ENCODE peak calls at places on chromosomes 5 and 9, in eight cellular contexts. One of them, this sample, is unnamed.

GRCh38 chr9:92097997-92098482 is 17.2 kb downstream of the SPTLC1 start:
- DNase-seq in colonic mucosa: peak; percentile 91
- DNase-seq in heart right ventricle: peak; percentile 77
- DNase-seq in psoas muscle: peak; percentile 66
- DNase-seq in right cardiac atrium: peak; percentile 80
- DNase-seq in heart left ventricle: peak; percentile 71
- DNase-seq in CD4-positive, alpha-beta memory T cell: peak; percentile 48
- DNase-seq in Caco-2: peak; percentile 96
- DNase-seq in this sample: peak; percentile 94

GRCh38 chr5:180689071-180689694 is 39.8 kb upstream of the FLT4 start:
- DNase-seq in colonic mucosa: no peak
- DNase-seq in heart right ventricle: no peak
- DNase-seq in psoas muscle: no peak
- DNase-seq in right cardiac atrium: no peak
- DNase-seq in heart left ventricle: no peak
- DNase-seq in CD4-positive, alpha-beta memory T cell: peak; percentile 59
- DNase-seq in Caco-2: no peak
- DNase-seq in this sample: peak; percentile 27

GRCh38 chr9:121499177-121499426 is 542 bp downstream of the GGTA1 start:
- DNase-seq in colonic mucosa: no peak
- DNase-seq in heart right ventricle: no peak
- DNase-seq in psoas muscle: no peak
- DNase-seq in right cardiac atrium: no peak
- DNase-seq in heart left ventricle: no peak
- DNase-seq in CD4-positive, alpha-beta memory T cell: no peak
- DNase-seq in Caco-2: no peak
- DNase-seq in this sample: no peak

GRCh38 chr9:111851536-111851935 is 45.1 kb upstream of the UGCG start:
- DNase-seq in colonic mucosa: no peak
- DNase-seq in heart right ventricle: no peak
- DNase-seq in psoas muscle: no peak
- DNase-seq in right cardiac atrium: no peak
- DNase-seq in heart left ventricle: no peak
- DNase-seq in CD4-positive, alpha-beta memory T cell: no peak
- DNase-seq in Caco-2: peak; percentile 82
- DNase-seq in this sample: no peak

GRCh38 chr9:121861501-121862180 is 210.2 kb downstream of the DAB2IP start:
- DNase-seq in colonic mucosa: peak; percentile 36
- DNase-seq in heart right ventricle: peak; percentile 49
- DNase-seq in psoas muscle: peak; percentile 57
- DNase-seq in right cardiac atrium: peak; percentile 24
- DNase-seq in heart left ventricle: peak; percentile 38
- DNase-seq in CD4-positive, alpha-beta memory T cell: no peak
- DNase-seq in Caco-2: peak; percentile 68
- DNase-seq in this sample: peak; percentile 52

GRCh38 chr9:90219548-90220118 is 423.0 kb downstream of the DIRAS2 start:
- DNase-seq in colonic mucosa: peak; percentile 52
- DNase-seq in heart right ventricle: peak; percentile 20
- DNase-seq in psoas muscle: no peak
- DNase-seq in right cardiac atrium: peak; percentile 17
- DNase-seq in heart left ventricle: no peak
- DNase-seq in CD4-positive, alpha-beta memory T cell: no peak
- DNase-seq in Caco-2: no peak
- DNase-seq in this sample: peak; percentile 71

GRCh38 chr5:92560698-92561361 is 1020.2 kb downstream of the NR2F1-AS1 start:
- DNase-seq in colonic mucosa: no peak
- DNase-seq in heart right ventricle: no peak
- DNase-seq in psoas muscle: no peak
- DNase-seq in right cardiac atrium: no peak
- DNase-seq in heart left ventricle: no peak
- DNase-seq in CD4-positive, alpha-beta memory T cell: no peak
- DNase-seq in Caco-2: no peak
- DNase-seq in this sample: no peak

GRCh38 chr5:132687995-132688394 is 14.2 kb downstream of the IL4 start:
- DNase-seq in colonic mucosa: no peak
- DNase-seq in heart right ventricle: no peak
- DNase-seq in psoas muscle: no peak
- DNase-seq in right cardiac atrium: no peak
- DNase-seq in heart left ventricle: no peak
- DNase-seq in CD4-positive, alpha-beta memory T cell: peak; percentile 77
- DNase-seq in Caco-2: no peak
- DNase-seq in this sample: no peak

GRCh38 chr9:98185611-98186171 is 6.7 kb downstream of the CORO2A start:
- DNase-seq in colonic mucosa: no peak
- DNase-seq in heart right ventricle: no peak
- DNase-seq in psoas muscle: no peak
- DNase-seq in right cardiac atrium: no peak
- DNase-seq in heart left ventricle: no peak
- DNase-seq in CD4-positive, alpha-beta memory T cell: no peak
- DNase-seq in Caco-2: no peak
- DNase-seq in this sample: no peak

GRCh38 chr5:68924490-68925145 is 169.2 kb upstream of the SLC30A5 start:
- DNase-seq in colonic mucosa: no peak
- DNase-seq in heart right ventricle: no peak
- DNase-seq in psoas muscle: no peak
- DNase-seq in right cardiac atrium: peak; percentile 42
- DNase-seq in heart left ventricle: no peak
- DNase-seq in CD4-positive, alpha-beta memory T cell: no peak
- DNase-seq in Caco-2: no peak
- DNase-seq in this sample: no peak

GRCh38 chr9:114968710-114969109 is 38.3 kb upstream of the TNFSF8 start:
- DNase-seq in colonic mucosa: no peak
- DNase-seq in heart right ventricle: no peak
- DNase-seq in psoas muscle: no peak
- DNase-seq in right cardiac atrium: no peak
- DNase-seq in heart left ventricle: no peak
- DNase-seq in CD4-positive, alpha-beta memory T cell: peak; percentile 44
- DNase-seq in Caco-2: no peak
- DNase-seq in this sample: no peak

GRCh38 chr5:177419045-177419444 is 7.4 kb upstream of the GRK6 start:
- DNase-seq in colonic mucosa: no peak
- DNase-seq in heart right ventricle: no peak
- DNase-seq in psoas muscle: no peak
- DNase-seq in right cardiac atrium: no peak
- DNase-seq in heart left ventricle: no peak
- DNase-seq in CD4-positive, alpha-beta memory T cell: no peak
- DNase-seq in Caco-2: no peak
- DNase-seq in this sample: no peak

GRCh38 chr5:141494761-141495455 is 6.0 kb downstream of the PCDHGC5 start:
- DNase-seq in colonic mucosa: no peak
- DNase-seq in heart right ventricle: no peak
- DNase-seq in psoas muscle: no peak
- DNase-seq in right cardiac atrium: no peak
- DNase-seq in heart left ventricle: no peak
- DNase-seq in CD4-positive, alpha-beta memory T cell: no peak
- DNase-seq in Caco-2: no peak
- DNase-seq in this sample: no peak

GRCh38 chr5:173785866-173786265 is 102.3 kb upstream of the CPEB4 start:
- DNase-seq in colonic mucosa: no peak
- DNase-seq in heart right ventricle: no peak
- DNase-seq in psoas muscle: no peak
- DNase-seq in right cardiac atrium: no peak
- DNase-seq in heart left ventricle: no peak
- DNase-seq in CD4-positive, alpha-beta memory T cell: no peak
- DNase-seq in Caco-2: no peak
- DNase-seq in this sample: no peak

GRCh38 chr9:77883846-77884771 is 147.5 kb downstream of the GNAQ start:
- DNase-seq in colonic mucosa: no peak
- DNase-seq in heart right ventricle: no peak
- DNase-seq in psoas muscle: no peak
- DNase-seq in right cardiac atrium: no peak
- DNase-seq in heart left ventricle: no peak
- DNase-seq in CD4-positive, alpha-beta memory T cell: no peak
- DNase-seq in Caco-2: no peak
- DNase-seq in this sample: no peak

GRCh38 chr9:129491486-129491855 is 129.4 kb downstream of the C9orf50 start:
- DNase-seq in colonic mucosa: no peak
- DNase-seq in heart right ventricle: peak; percentile 56
- DNase-seq in psoas muscle: no peak
- DNase-seq in right cardiac atrium: peak; percentile 73
- DNase-seq in heart left ventricle: peak; percentile 79
- DNase-seq in CD4-positive, alpha-beta memory T cell: no peak
- DNase-seq in Caco-2: no peak
- DNase-seq in this sample: no peak

GRCh38 chr9:129493714-129494047 is 127.2 kb downstream of the C9orf50 start:
- DNase-seq in colonic mucosa: no peak
- DNase-seq in heart right ventricle: no peak
- DNase-seq in psoas muscle: no peak
- DNase-seq in right cardiac atrium: no peak
- DNase-seq in heart left ventricle: no peak
- DNase-seq in CD4-positive, alpha-beta memory T cell: no peak
- DNase-seq in Caco-2: no peak
- DNase-seq in this sample: no peak

GRCh38 chr9:129489838-129490582 is 130.9 kb downstream of the C9orf50 start:
- DNase-seq in colonic mucosa: no peak
- DNase-seq in heart right ventricle: peak; percentile 27
- DNase-seq in psoas muscle: no peak
- DNase-seq in right cardiac atrium: peak; percentile 57
- DNase-seq in heart left ventricle: peak; percentile 38
- DNase-seq in CD4-positive, alpha-beta memory T cell: peak; percentile 87
- DNase-seq in Caco-2: no peak
- DNase-seq in this sample: peak; percentile 79

GRCh38 chr9:129493002-129493713 is 127.7 kb downstream of the C9orf50 start:
- DNase-seq in colonic mucosa: no peak
- DNase-seq in heart right ventricle: no peak
- DNase-seq in psoas muscle: no peak
- DNase-seq in right cardiac atrium: no peak
- DNase-seq in heart left ventricle: no peak
- DNase-seq in CD4-positive, alpha-beta memory T cell: peak; percentile 5
- DNase-seq in Caco-2: no peak
- DNase-seq in this sample: no peak

DNA sequence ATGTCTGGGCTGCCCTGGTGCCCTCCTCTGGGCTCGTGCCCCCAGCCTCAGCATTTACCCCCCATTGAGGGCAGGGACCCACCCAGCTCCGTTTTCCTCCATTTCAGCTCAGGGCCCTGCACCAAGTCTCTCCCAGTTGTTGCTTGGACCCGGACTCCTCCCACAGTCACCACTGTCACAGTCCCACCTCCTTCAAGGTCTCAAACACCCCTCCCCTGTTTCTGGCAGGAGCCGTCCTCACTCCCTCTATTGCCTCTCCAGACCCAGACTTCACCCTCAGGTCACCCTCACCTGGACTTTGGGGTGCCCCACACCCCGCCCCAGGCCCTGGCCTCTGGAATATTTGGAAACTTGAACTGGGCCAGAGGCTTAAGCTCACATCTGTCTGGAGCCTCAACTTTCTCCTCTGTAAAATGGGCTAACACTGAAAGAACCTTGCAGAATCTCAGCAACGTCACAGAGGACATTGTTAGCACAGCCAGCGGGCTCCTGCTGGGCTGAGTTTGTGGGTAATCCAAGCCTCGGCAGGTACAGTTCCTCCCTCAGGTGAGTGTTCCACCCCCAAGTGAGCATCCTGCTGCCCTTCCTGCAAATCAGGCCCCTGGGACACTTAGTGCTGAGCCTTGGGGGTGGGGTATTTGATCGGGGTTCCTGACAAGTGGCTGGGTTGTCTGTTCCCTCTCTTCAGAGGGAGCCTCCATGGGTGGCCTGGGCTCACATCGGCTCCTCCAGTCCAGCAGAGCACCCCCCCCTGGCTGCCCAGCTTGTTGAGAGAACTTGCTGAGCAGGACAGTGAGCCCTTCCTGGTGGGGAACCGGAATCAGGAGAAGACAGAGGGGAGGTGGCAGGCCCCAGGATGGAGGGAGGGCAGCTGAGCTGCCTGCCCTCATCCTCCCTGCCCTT is 130.1 kb downstream of the C9orf50 start:
- DNase-seq in colonic mucosa: no peak
- DNase-seq in heart right ventricle: peak; percentile 29
- DNase-seq in psoas muscle: no peak
- DNase-seq in right cardiac atrium: no peak
- DNase-seq in heart left ventricle: peak; percentile 52
- DNase-seq in CD4-positive, alpha-beta memory T cell: no peak
- DNase-seq in Caco-2: no peak
- DNase-seq in this sample: no peak
- H3K27me3 ChIP-seq in colonic mucosa: no peaks in the 10 kb centered on the region
- H3K27me3 ChIP-seq in heart right ventricle: no peaks in the 10 kb centered on the region
- H3K27me3 ChIP-seq in psoas muscle: no peaks in the 10 kb centered on the region
- H3K27me3 ChIP-seq in right cardiac atrium: no peaks in the 10 kb centered on the region
- H3K27me3 ChIP-seq in heart left ventricle: no peaks in the 10 kb centered on the region
- H3K27me3 ChIP-seq in CD4-positive, alpha-beta memory T cell: no peaks in the 10 kb centered on the region
- H3K27me3 ChIP-seq in Caco-2: no peaks in the 10 kb centered on the region
- H3K27me3 ChIP-seq in this sample: no peaks in the 10 kb centered on the region

DNA sequence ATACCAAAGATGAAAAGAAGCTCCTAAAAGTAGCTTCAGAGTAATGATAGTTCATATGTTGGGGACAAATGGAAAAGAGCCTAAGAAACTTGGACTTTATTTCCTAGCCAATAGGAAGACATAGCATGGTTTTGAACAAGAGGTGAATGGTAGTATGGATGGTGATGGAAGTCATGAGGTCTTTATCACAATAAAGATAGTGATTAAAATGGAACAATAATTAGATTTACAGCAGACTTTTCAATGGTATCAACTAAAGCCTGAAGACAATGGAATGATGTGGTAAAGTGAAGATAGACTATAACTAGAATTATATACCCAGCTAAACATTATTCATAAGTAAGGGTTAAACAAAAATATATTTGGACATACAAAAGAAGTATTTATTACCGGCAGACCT is 131.2 kb downstream of the RAB3C start:
- DNase-seq in colonic mucosa: no peak
- DNase-seq in heart right ventricle: no peak
- DNase-seq in psoas muscle: no peak
- DNase-seq in right cardiac atrium: no peak
- DNase-seq in heart left ventricle: no peak
- DNase-seq in CD4-positive, alpha-beta memory T cell: no peak
- DNase-seq in Caco-2: no peak
- DNase-seq in this sample: no peak
- H3K27me3 ChIP-seq in colonic mucosa: no peaks in the 10 kb centered on the region
- H3K27me3 ChIP-seq in heart right ventricle: no peaks in the 10 kb centered on the region
- H3K27me3 ChIP-seq in psoas muscle: no peaks in the 10 kb centered on the region
- H3K27me3 ChIP-seq in right cardiac atrium: no peaks in the 10 kb centered on the region
- H3K27me3 ChIP-seq in heart left ventricle: no peaks in the 10 kb centered on the region
- H3K27me3 ChIP-seq in CD4-positive, alpha-beta memory T cell: no peaks in the 10 kb centered on the region
- H3K27me3 ChIP-seq in Caco-2: no peaks in the 10 kb centered on the region
- H3K27me3 ChIP-seq in this sample: no peaks in the 10 kb centered on the region

GRCh38 chr5:100867039-100867562 is 36.0 kb downstream of the ST8SIA4 start:
- DNase-seq in colonic mucosa: no peak
- DNase-seq in heart right ventricle: no peak
- DNase-seq in psoas muscle: no peak
- DNase-seq in right cardiac atrium: no peak
- DNase-seq in heart left ventricle: no peak
- DNase-seq in CD4-positive, alpha-beta memory T cell: no peak
- DNase-seq in Caco-2: no peak
- DNase-seq in this sample: no peak
- H3K27me3 ChIP-seq in colonic mucosa: no peaks in the 10 kb centered on the region
- H3K27me3 ChIP-seq in heart right ventricle: no peaks in the 10 kb centered on the region
- H3K27me3 ChIP-seq in psoas muscle: no peaks in the 10 kb centered on the region
- H3K27me3 ChIP-seq in right cardiac atrium: no peaks in the 10 kb centered on the region
- H3K27me3 ChIP-seq in heart left ventricle: no peaks in the 10 kb centered on the region
- H3K27me3 ChIP-seq in CD4-positive, alpha-beta memory T cell: no peaks in the 10 kb centered on the region
- H3K27me3 ChIP-seq in Caco-2: no peaks in the 10 kb centered on the region
- H3K27me3 ChIP-seq in this sample: no peaks in the 10 kb centered on the region

GRCh38 chr5:172499287-172499686 is 45.0 kb upstream of the SH3PXD2B start:
- DNase-seq in colonic mucosa: peak; percentile 4
- DNase-seq in heart right ventricle: no peak
- DNase-seq in psoas muscle: no peak
- DNase-seq in right cardiac atrium: no peak
- DNase-seq in heart left ventricle: peak; percentile 5
- DNase-seq in CD4-positive, alpha-beta memory T cell: no peak
- DNase-seq in Caco-2: peak; percentile 7
- DNase-seq in this sample: peak; percentile 5
- H3K27me3 ChIP-seq in colonic mucosa: no peaks in the 10 kb centered on the region
- H3K27me3 ChIP-seq in heart right ventricle: no peaks in the 10 kb centered on the region
- H3K27me3 ChIP-seq in psoas muscle: no peaks in the 10 kb centered on the region
- H3K27me3 ChIP-seq in right cardiac atrium: no peaks in the 10 kb centered on the region
- H3K27me3 ChIP-seq in heart left ventricle: no peaks in the 10 kb centered on the region
- H3K27me3 ChIP-seq in CD4-positive, alpha-beta memory T cell: no peaks in the 10 kb centered on the region
- H3K27me3 ChIP-seq in Caco-2: peaks cover 3% of the 10 kb centered on the region
- H3K27me3 ChIP-seq in this sample: no peaks in the 10 kb centered on the region

This sample was measured in Peyer's patch.